ENCODE peak calls at places on chromosomes 2 and 18, in eight cellular contexts. V is right lobe of liver, A is progenitor cell of endocrine pancreas, I is heart right ventricle, S is neural progenitor cell, F is stomach, T is hepatocyte, M is lower lobe of right lung. C is an unnamed sample.

GRCh38 chr2:212669761-212670160 is 131.2 kb upstream of the ERBB4 start:
- DNase-seq in V (no peak), A (no peak), I (no peak), S (no peak), F (no peak), T (no peak), M (no peak), C (no peak)

GRCh38 chr2:2698182-2699116 is 367.4 kb upstream of the MYT1L start:
- DNase-seq in V (no peak), A (no peak), I (no peak), S (peak), F (no peak), T (peak), M (no peak), C (no peak)

GRCh38 chr2:149084924-149085795 is 46.7 kb downstream of the LYPD6B start:
- DNase-seq in V (no peak), A (no peak), I (no peak), S (no peak), F (no peak), T (no peak), M (no peak), C (no peak)

GRCh38 chr2:191713837-191714236 is 35.9 kb downstream of the NABP1 start:
- DNase-seq in V (no peak), A (no peak), I (no peak), S (peak), F (no peak), T (no peak), M (peak), C (no peak)

GRCh38 chr18:8084160-8084559 is 517.0 kb downstream of the PTPRM start:
- DNase-seq in V (peak), A (no peak), I (peak), S (peak), F (no peak), T (peak), M (no peak), C (no peak)

GRCh38 chr18:60157810-60158209 is 214.8 kb downstream of the MC4R start:
- DNase-seq in V (no peak), A (no peak), I (no peak), S (no peak), F (no peak), T (no peak), M (no peak), C (no peak)

GRCh38 chr2:8761529-8762164 is 75.8 kb downstream of the KIDINS220 start:
- DNase-seq in V (no peak), A (no peak), I (no peak), S (peak), F (no peak), T (peak), M (no peak), C (no peak)

GRCh38 chr2:177579486-177580036 is 187.0 kb downstream of the AGPS start:
- DNase-seq in V (no peak), A (no peak), I (no peak), S (no peak), F (no peak), T (peak), M (no peak), C (no peak)

GRCh38 chr18:63162271-63163014 is 157.1 kb downstream of the BCL2 start:
- DNase-seq in V (no peak), A (no peak), I (no peak), S (no peak), F (peak), T (no peak), M (peak), C (no peak)

GRCh38 chr2:222677981-222678380 is 6.5 kb downstream of the MOGAT1 start:
- DNase-seq in V (no peak), A (no peak), I (no peak), S (no peak), F (no peak), T (no peak), M (no peak), C (no peak)
- TF ChIP-seq CTCF in V (no peak), A (peak), I (no peak), S (peak), F (no peak), T (no peak), M (no peak), C (peak)

GRCh38 chr2:168160897-168161296 is 86.5 kb downstream of the STK39 start:
- DNase-seq in V (no peak), A (no peak), I (no peak), S (peak), F (no peak), T (no peak), M (no peak), C (no peak)
- TF ChIP-seq CTCF in V (no peak), A (peak), I (no peak), S (peak), F (no peak), T (no peak), M (no peak), C (peak)

DNA sequence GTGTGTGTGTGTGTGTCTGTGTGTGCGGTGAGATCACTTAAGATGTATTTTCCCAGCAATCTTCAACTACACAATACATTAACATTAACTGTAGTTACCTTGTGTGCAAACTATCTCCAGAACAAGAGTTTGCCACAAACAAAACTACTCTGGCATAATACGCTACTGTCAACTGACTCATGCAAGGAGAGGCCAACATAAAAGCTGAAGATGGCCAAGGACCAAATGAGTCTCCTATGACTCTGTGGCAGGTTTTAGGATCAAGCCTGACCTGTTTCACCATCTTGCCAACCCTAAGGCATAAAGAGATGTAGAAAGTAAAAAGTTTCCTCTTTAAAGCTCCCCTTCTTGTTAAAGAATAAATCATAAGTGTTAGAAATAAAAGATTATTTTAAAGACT is 20.1 kb downstream of the CYB5A start:
- DNase-seq in V (no peak), A (no peak), I (no peak), S (no peak), F (no peak), T (no peak), M (no peak), C (no peak)
- TF ChIP-seq CTCF in V (no peak), A (no peak), I (no peak), S (no peak), F (no peak), T (no peak), M (no peak), C (no peak)

DNA sequence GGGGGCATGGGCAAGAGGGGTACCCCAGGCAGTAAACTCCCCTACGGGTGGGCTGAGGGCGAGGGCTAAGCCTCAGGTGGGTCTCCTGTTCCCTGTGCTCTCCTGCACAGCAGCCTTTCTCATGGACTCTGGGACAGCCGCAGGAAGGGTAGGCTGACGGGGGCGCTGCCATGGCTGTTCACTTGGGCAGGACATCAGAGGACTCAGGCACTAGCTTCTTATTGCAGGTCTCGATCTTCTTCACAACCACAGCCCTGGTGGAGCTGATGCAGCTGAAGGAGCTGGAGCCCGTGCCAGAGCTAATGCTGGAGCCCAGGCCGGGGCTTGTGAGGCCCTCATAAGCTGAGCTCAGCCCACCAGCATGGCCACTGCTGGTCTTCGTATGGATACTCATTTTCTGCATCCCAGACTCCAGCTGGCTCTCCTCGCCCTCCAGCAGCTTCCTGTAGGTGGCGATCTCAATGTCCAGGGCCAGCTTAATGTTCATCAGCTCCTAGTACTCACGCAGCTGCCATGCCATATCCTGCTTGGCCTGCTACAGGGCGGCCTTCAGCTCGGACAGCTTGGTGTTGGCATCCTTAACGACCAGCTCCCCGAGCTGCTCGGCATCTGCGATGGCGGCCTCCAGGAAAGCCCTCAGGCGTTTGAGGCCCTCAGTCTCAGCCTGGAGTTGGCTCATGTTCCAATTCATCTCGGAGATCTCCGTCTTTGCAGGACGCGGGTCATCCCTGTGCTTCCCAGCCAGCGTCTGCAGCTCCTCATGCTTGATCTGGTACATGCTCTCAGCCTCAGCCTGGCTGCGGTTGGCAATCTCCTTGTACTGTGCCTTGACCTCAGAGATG is 359.8 kb upstream of the SETBP1 start:
- DNase-seq in V (no peak), A (no peak), I (no peak), S (no peak), F (no peak), T (no peak), M (no peak), C (peak)
- TF ChIP-seq CTCF in V (no peak), A (no peak), I (no peak), S (peak), F (no peak), T (no peak), M (no peak), C (peak)

DNA sequence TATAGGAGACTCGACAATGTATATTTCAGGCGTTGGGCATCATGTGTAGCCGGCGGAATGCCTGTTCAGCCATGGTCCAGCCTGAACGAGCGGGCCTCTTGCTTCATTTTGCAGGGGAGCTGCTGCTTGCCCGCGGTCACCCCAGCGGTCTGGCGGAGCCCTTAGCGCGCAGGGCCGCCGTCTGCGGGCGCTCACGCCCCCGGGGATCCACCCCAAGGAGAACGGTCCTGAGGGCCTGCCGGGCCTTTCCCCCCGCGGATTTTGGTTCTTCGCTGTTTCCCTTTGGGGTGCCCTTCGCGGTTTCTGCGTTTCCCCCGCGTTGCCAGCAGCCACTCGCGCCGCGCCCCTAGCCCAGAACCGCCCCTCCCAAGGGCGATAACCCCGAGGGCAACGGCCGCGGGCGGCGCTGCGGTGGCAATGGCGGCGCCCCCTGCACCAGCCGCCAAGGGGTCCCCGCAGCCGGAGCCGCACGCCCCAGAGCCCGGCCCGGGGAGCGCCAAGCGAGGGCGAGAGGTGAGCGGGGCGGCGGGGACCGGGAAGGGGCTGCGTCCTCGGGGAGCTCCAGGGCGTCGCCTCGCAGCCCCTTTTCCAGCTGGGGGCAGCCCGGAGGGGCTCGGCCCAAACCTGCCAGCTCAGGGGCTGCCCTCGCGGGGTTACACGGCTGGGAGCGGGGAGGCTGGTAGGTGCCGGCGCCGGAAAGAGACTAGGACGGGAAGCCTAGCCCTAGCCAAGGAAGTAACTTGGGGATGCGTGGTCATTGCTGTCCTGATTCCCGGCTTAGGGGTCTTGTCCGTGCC is at the start of gene MFSD2B:
- DNase-seq in V (no peak), A (no peak), I (no peak), S (peak), F (no peak), T (no peak), M (no peak), C (no peak)
- TF ChIP-seq CTCF in V (no peak), A (peak), I (no peak), S (peak), F (no peak), T (no peak), M (no peak), C (no peak)

GRCh38 chr2:4053769-4054493 is 350.6 kb downstream of the DCDC2C start:
- DNase-seq in V (no peak), A (no peak), I (no peak), S (no peak), F (no peak), T (no peak), M (no peak), C (no peak)
- TF ChIP-seq CTCF in V (peak), A (peak), I (no peak), S (peak), F (no peak), T (peak), M (no peak), C (peak)

GRCh38 chr2:40844353-40845277 is 392.7 kb upstream of the SLC8A1 start:
- DNase-seq in V (no peak), A (no peak), I (no peak), S (peak), F (no peak), T (peak), M (no peak), C (no peak)
- TF ChIP-seq CTCF in V (no peak), A (peak), I (no peak), S (peak), F (no peak), T (no peak), M (peak), C (peak)

GRCh38 chr2:10903861-10904210 is 7.9 kb upstream of the KCNF1 start:
- DNase-seq in V (no peak), A (no peak), I (no peak), S (no peak), F (no peak), T (no peak), M (no peak), C (no peak)

GRCh38 chr2:10901160-10901559 is 10.6 kb upstream of the KCNF1 start:
- DNase-seq in V (no peak), A (no peak), I (no peak), S (no peak), F (peak), T (peak), M (no peak), C (no peak)

GRCh38 chr2:10901565-10901964 is 10.2 kb upstream of the KCNF1 start:
- DNase-seq in V (no peak), A (no peak), I (no peak), S (no peak), F (no peak), T (no peak), M (no peak), C (no peak)

GRCh38 chr2:10897956-10898355 is 13.8 kb upstream of the KCNF1 start:
- DNase-seq in V (no peak), A (no peak), I (no peak), S (no peak), F (no peak), T (no peak), M (no peak), C (no peak)

DNA sequence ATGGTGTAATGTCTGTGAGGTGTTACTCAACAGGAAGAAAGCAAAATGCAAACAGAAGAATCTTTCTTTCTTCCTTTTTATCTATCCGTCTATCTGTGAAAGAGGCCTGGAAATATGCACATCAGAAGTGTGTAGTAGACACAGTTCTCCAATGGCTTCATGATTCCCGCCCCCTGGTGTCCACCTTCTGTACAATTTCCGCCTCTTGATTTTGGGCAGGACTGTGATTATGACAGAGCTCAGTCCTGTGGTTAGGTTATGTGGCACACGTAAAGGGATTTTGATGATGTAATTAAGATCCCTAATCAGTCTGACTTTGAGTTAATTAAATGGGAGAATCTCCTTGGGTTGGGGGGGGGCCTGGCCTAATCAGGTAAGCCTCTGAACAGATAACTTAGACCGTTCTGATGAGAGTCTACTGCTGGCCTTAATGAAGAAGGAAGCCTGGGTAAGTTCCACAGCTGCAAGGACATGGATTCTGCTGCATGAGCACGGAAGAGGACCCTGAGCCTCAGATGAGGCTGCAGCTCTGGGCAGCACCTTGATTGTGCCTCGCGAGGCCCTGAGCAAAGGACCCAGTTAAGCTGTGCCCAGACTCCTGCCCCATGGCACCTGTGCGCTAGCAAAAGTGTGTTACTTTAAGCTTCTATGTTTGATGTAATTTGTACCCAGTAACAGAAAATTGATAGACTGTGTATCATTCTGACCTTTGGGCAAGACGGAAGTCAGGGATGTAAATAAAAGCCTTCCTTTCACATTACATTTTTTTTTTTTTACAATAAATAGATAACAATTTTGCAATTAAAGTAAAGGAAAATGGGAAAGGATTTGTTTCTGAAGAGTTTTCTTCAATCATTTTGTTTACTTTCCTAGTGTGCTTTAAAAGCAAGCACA is 11.3 kb upstream of the KCNF1 start:
- DNase-seq in V (no peak), A (no peak), I (no peak), S (no peak), F (peak), T (no peak), M (no peak), C (no peak)
- TF ChIP-seq CTCF in V (peak), A (peak), I (peak), S (peak), F (peak), T (peak), M (peak), C (peak)

GRCh38 chr18:46392576-46392975 is 264.4 kb downstream of the LOXHD1 start:
- DNase-seq in V (no peak), A (no peak), I (no peak), S (no peak), F (no peak), T (no peak), M (no peak), C (no peak)
- TF ChIP-seq CTCF in V (no peak), A (no peak), I (no peak), S (no peak), F (no peak), T (no peak), M (no peak), C (no peak)

DNA sequence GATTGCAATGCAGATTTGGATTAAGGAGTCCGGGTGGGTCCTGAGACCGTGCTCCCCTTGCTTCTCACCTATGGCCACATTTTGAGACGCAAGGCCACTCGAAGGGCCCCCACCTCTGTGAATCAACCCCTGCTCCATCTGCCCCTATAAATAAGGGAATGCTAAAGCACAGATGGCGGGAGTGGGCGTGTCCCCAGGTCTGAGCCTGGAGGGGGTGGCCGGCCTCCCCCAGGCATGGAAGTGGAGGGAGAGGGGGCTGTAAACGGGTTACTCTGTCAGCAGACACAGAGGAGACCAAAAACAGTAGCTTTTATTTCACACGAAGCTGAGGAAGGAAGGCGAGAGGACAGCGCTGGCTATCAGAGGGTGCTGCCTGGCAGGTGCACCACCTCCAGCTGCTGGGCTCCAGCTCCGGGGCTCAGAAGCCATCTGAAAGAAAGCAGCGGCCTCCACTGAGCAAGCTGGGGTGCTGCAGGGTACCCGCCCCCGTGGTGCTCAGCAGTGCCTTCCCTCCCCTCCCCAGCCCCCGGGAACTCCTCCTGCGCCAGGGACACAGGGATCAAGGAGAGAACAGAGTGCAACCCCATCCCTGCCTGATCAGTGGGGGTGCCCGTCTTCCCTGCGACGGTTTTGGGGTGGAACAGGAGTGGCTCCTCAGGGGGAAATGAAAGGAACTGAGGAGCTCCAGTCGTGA is 56.7 kb upstream of the RAB6C start:
- DNase-seq in V (no peak), A (no peak), I (no peak), S (peak), F (no peak), T (peak), M (no peak), C (no peak)
- TF ChIP-seq CTCF in V (no peak), A (no peak), I (no peak), S (no peak), F (no peak), T (no peak), M (no peak), C (no peak)